ENCODE peak calls at places on chromosomes 5 and 9, in nine cellular contexts. S is stimulated activated CD8-positive, alpha-beta memory T cell treated with anti-CD3 and anti-CD28 coated beads, Interleukin-7, amount 100 ng/mL, for 1 hour; U is renal cortical epithelial cell; I is ELF-1; A is sigmoid colon; Z is AG04449; V is esophagus squamous epithelium; F is mucosa of gallbladder; O is stimulated activated naive B cell treated with anti-CD40 and anti-IgM and Interleukin-4, amounts not matched to agents 10 μg/mL and 1 μg/mL and 100 μg/mL, for 72 hours. J is an unnamed sample.

GRCh38 chr5:145347026-145347616 is 488.0 kb downstream of the PRELID2 start:
- DNase-seq in V (no peak), I (peak; percentile 7), Z (no peak), U (peak; percentile 68), O (no peak), F (no peak), S (no peak), A (no peak), J (peak; percentile 28)

GRCh38 chr9:135605238-135605781 is 34.0 kb downstream of the GLT6D1 start:
- DNase-seq in F (peak; percentile 7), A (peak; percentile 42), S (no peak), O (no peak), V (no peak), I (peak; percentile 1), U (peak; percentile 1), Z (no peak), J (no peak)

GRCh38 chr5:164377746-164378145 is 872.3 kb downstream of the MAT2B start:
- DNase-seq in V (no peak), O (no peak), Z (no peak), I (no peak), U (peak; percentile 2), S (no peak), A (no peak), F (no peak), J (no peak)

GRCh38 chr5:77281969-77282336 is 71.5 kb downstream of the PDE8B start:
- DNase-seq in U (no peak), F (no peak), O (no peak), Z (no peak), I (no peak), S (no peak), A (no peak), V (no peak), J (no peak)

GRCh38 chr5:133998807-133999206 is 6.0 kb downstream of the VDAC1 start:
- DNase-seq in S (no peak), U (no peak), V (no peak), F (no peak), I (no peak), Z (no peak), A (no peak), O (no peak), J (no peak)

GRCh38 chr9:95494416-95495371 is 22.1 kb downstream of the PTCH1 start:
- DNase-seq in V (no peak), O (peak; percentile 41), S (peak; percentile 70), U (peak; percentile 81), F (peak; percentile 67), A (peak; percentile 81), Z (no peak), I (peak; percentile 87), J (no peak)

GRCh38 chr9:101387871-101388506 is 3.2 kb upstream of the BAAT start:
- DNase-seq in A (no peak), F (no peak), O (no peak), V (no peak), Z (no peak), U (peak; percentile 64), I (no peak), S (no peak), J (peak; percentile 43)

GRCh38 chr9:97807681-97808080 is 45.3 kb upstream of the FOXE1 start:
- DNase-seq in S (no peak), Z (no peak), O (no peak), I (peak; percentile 71), F (no peak), U (peak; percentile 88), V (no peak), A (no peak), J (no peak)

J was measured in astrocyte of the cerebellum.